ENCODE peak calls at places on chromosomes 11 and 22, in six cellular contexts. T is PC-9, G is spleen, N is lower lobe of right lung, A is progenitor cell of endocrine pancreas, E is fibroblast of lung. V is an unnamed sample.

GRCh38 chr11:114738954-114739353 is 60.6 kb downstream of the NXPE2 start:
- DNase-seq in N (no peak), E (peak), G (no peak), T (no peak), A (peak), V (peak)

GRCh38 chr22:21725956-21726649 is 9.5 kb downstream of the YPEL1 start:
- DNase-seq in N (no peak), T (no peak), E (no peak), A (no peak), G (no peak), V (no peak)

GRCh38 chr11:69867076-69868002 is 48.1 kb upstream of the FGF3 start:
- DNase-seq in N (no peak), A (no peak), T (peak), E (peak), G (no peak), V (peak)

GRCh38 chr11:102171101-102171500 is 60.9 kb downstream of the YAP1 start:
- DNase-seq in N (no peak), A (no peak), T (peak), E (peak), G (no peak), V (peak)

GRCh38 chr11:111086058-111086457 is 159.5 kb upstream of the POU2AF2 start:
- DNase-seq in T (no peak), G (no peak), E (no peak), A (no peak), N (no peak), V (no peak)

GRCh38 chr22:46292173-46292572 is 4.5 kb upstream of the GTSE1 start:
- DNase-seq in T (no peak), G (no peak), E (no peak), A (no peak), N (no peak), V (no peak)

GRCh38 chr11:119169272-119169719 is 771 bp downstream of the NLRX1 start:
- DNase-seq in G (peak), T (peak), E (peak), N (peak), A (no peak), V (peak)

GRCh38 chr11:72851726-72852125 is 37.5 kb downstream of the ATG16L2 start:
- DNase-seq in N (no peak), T (no peak), G (no peak), E (peak), A (no peak), V (no peak)

GRCh38 chr22:27108425-27109114 is 451.2 kb downstream of the MIAT start:
- DNase-seq in E (peak), A (no peak), T (no peak), N (no peak), G (no peak), V (no peak)

GRCh38 chr22:36884314-36885158 is 23.7 kb downstream of the NCF4 start:
- DNase-seq in G (no peak), A (no peak), T (peak), E (peak), N (no peak), V (no peak)

GRCh38 chr11:10659339-10660216 is 34.0 kb downstream of the IRAG1 start:
- DNase-seq in E (peak), T (peak), A (no peak), G (no peak), N (no peak), V (peak)

GRCh38 chr11:105148241-105148640 is 8.7 kb upstream of the CARD18 start:
- DNase-seq in T (no peak), E (peak), A (no peak), N (no peak), G (no peak), V (peak)

GRCh38 chr11:124086447-124086846 is 28.8 kb upstream of the VWA5A start:
- DNase-seq in A (no peak), T (no peak), N (no peak), G (no peak), E (no peak), V (no peak)
- TF ChIP-seq CTCF in A (no peak), T (no peak), N (no peak), G (no peak), E (no peak), V (no peak)

GRCh38 chr11:117392979-117393378 is 65.3 kb downstream of the CEP164 start:
- DNase-seq in G (peak), A (no peak), E (no peak), T (no peak), N (no peak), V (no peak)
- TF ChIP-seq CTCF in G (no peak), A (no peak), E (no peak), T (no peak), N (no peak), V (no peak)

GRCh38 chr11:36431429-36432092 is 78.5 kb downstream of the TRAF6 start:
- DNase-seq in G (no peak), A (no peak), T (peak), E (peak), N (no peak), V (peak)
- TF ChIP-seq CTCF in G (no peak), A (no peak), T (no peak), E (no peak), N (no peak), V (peak)

GRCh38 chr11:86459682-86460460 is 85.2 kb downstream of the CCDC81 start:
- DNase-seq in E (peak), G (no peak), N (peak), T (peak), A (no peak), V (peak)
- TF ChIP-seq CTCF in E (no peak), G (no peak), N (no peak), T (no peak), A (no peak), V (no peak)

GRCh38 chr22:29302402-29302680 is 4.1 kb upstream of the GAS2L1 start:
- DNase-seq in A (no peak), N (no peak), T (no peak), E (no peak), G (no peak), V (no peak)
- TF ChIP-seq CTCF in A (no peak), N (no peak), T (no peak), E (no peak), G (no peak), V (no peak)

GRCh38 chr11:32333335-32333991 is 101.9 kb downstream of the WT1 start:
- DNase-seq in N (peak), A (peak), T (no peak), E (peak), G (peak), V (peak)
- TF ChIP-seq CTCF in N (peak), A (peak), T (no peak), E (peak), G (no peak), V (peak)

V was measured in fibroblast of mammary gland.